ENCODE peak calls at places on chromosomes 16 and 17, in five cellular contexts. C is GM23338, X is MM.1S, N is PC-3, A is neural progenitor cell. G is an unnamed sample.

GRCh38 chr17:265726-266125 is 84.3 kb upstream of the DOC2B start:
- DNase-seq in N (no peak), C (no peak), X (no peak), A (no peak), G (no peak)

GRCh38 chr17:35942588-35943186 is 826 bp downstream of the LYZL6 start:
- DNase-seq in C (no peak), X (no peak), A (no peak), N (no peak), G (no peak)

GRCh38 chr17:73423159-73423715 is 111.4 kb upstream of the CDC42EP4 start:
- DNase-seq in A (no peak), C (no peak), N (no peak), X (no peak), G (no peak)

GRCh38 chr17:549197-550040 is 165.2 kb downstream of the VPS53 start:
- DNase-seq in N (no peak), X (no peak), A (no peak), C (no peak), G (no peak)

GRCh38 chr17:27577124-27577761 is 53.7 kb upstream of the LGALS9 start:
- DNase-seq in N (peak; percentile 59), A (peak; percentile 60), C (no peak), X (no peak), G (no peak)

GRCh38 chr17:1270210-1271019 is at the start of gene BHLHA9:
- DNase-seq in N (no peak), X (no peak), C (peak; percentile 72), A (no peak), G (no peak)

GRCh38 chr17:62627904-62628603 is 584 bp downstream of the MRC2 start:
- DNase-seq in C (peak; percentile 30), N (peak; percentile 30), X (no peak), A (peak; percentile 48), G (no peak)

GRCh38 chr17:1171953-1172352 is 7.8 kb downstream of the ABR start:
- DNase-seq in N (no peak), C (no peak), X (no peak), A (no peak), G (no peak)

GRCh38 chr17:3867606-3868005 is 21.6 kb upstream of the NCBP3 start:
- DNase-seq in A (no peak), X (no peak), C (no peak), N (no peak), G (no peak)

GRCh38 chr17:7439462-7440112 is at the start of gene FGF11:
- DNase-seq in C (peak; percentile 35), X (no peak), N (no peak), A (peak; percentile 56), G (peak; percentile 31)

GRCh38 chr16:25108054-25108453 is 3.5 kb upstream of the LCMT1 start:
- DNase-seq in A (no peak), C (peak; percentile 50), X (peak; percentile 40), N (peak; percentile 29), G (peak; percentile 12)

GRCh38 chr17:45263477-45263860 is 1.6 kb upstream of the SPATA32 start:
- DNase-seq in A (no peak), X (no peak), N (no peak), C (no peak), G (no peak)

GRCh38 chr17:76635659-76636360 is 7.7 kb downstream of the ST6GALNAC1 start:
- DNase-seq in A (no peak), X (no peak), N (peak; percentile 25), C (no peak), G (no peak)

GRCh38 chr17:31907342-31907975 is 6.0 kb upstream of the UTP6 start:
- DNase-seq in C (no peak), X (no peak), A (no peak), N (peak; percentile 28), G (no peak)

GRCh38 chr16:89370601-89371000 is 119.8 kb downstream of the ANKRD11 start:
- DNase-seq in X (no peak), C (no peak), N (no peak), A (no peak), G (no peak)

GRCh38 chr16:85376292-85377095 is 236.6 kb upstream of the GSE1 start:
- DNase-seq in N (no peak), X (no peak), A (no peak), C (no peak), G (no peak)

GRCh38 chr17:20293501-20293900 is 173.8 kb downstream of the LGALS9B start:
- DNase-seq in C (no peak), X (no peak), N (no peak), A (no peak), G (no peak)

GRCh38 chr16:30063893-30064745 is 1.4 kb upstream of the ALDOA start:
- DNase-seq in N (peak; percentile 47), C (peak; percentile 74), X (peak; percentile 89), A (peak; percentile 64), G (peak; percentile 62)

GRCh38 chr17:76018801-76019200 is 8.3 kb downstream of the EVPL start:
- DNase-seq in N (no peak), X (no peak), C (no peak), A (no peak), G (no peak)

GRCh38 chr17:45427181-45427835 is 5.4 kb downstream of the ARHGAP27 start:
- DNase-seq in N (no peak), X (no peak), A (no peak), C (no peak), G (peak; percentile 29)

GRCh38 chr17:64488301-64488700 is 8.6 kb downstream of the POLG2 start:
- DNase-seq in A (no peak), X (no peak), N (no peak), C (no peak), G (no peak)

GRCh38 chr16:63720848-63721247 is 1401.0 kb downstream of the CDH11 start:
- DNase-seq in A (no peak), N (no peak), X (no peak), C (no peak), G (no peak)

GRCh38 chr16:28110479-28110878 is 47.0 kb upstream of the GSG1L start:
- DNase-seq in A (no peak), N (no peak), C (no peak), X (no peak), G (no peak)

GRCh38 chr16:22887445-22887844 is 73.5 kb downstream of the HS3ST2 start:
- DNase-seq in C (no peak), A (no peak), X (no peak), N (no peak), G (no peak)

GRCh38 chr16:67017451-67017750 is 11.5 kb upstream of the CBFB start:
- DNase-seq in X (no peak), N (no peak), C (no peak), A (no peak), G (no peak)

GRCh38 chr16:81251871-81252270 is 13.4 kb downstream of the BCO1 start:
- DNase-seq in C (no peak), N (no peak), A (no peak), X (no peak), G (no peak)

GRCh38 chr16:20940864-20941634 is 40.5 kb downstream of the LYRM1 start:
- DNase-seq in C (no peak), N (peak; percentile 2), X (no peak), A (no peak), G (no peak)

GRCh38 chr17:5416886-5417285 is 2.6 kb downstream of the NUP88 start:
- DNase-seq in C (no peak), N (peak; percentile 46), A (no peak), X (no peak), G (no peak)

GRCh38 chr16:67855789-67856188 is 8.3 kb upstream of the CENPT start:
- DNase-seq in X (no peak), A (no peak), N (no peak), C (no peak), G (no peak)

GRCh38 chr16:84308120-84308519 is 13.4 kb downstream of the WFDC1 start:
- DNase-seq in A (peak; percentile 88), N (peak; percentile 34), X (peak; percentile 6), C (peak; percentile 88), G (peak; percentile 55)

GRCh38 chr17:7203391-7203790 is 16.2 kb downstream of the DLG4 start:
- DNase-seq in N (no peak), A (no peak), C (no peak), X (no peak), G (no peak)

GRCh38 chr16:11034005-11034404 is 89.6 kb downstream of the CLEC16A start:
- DNase-seq in A (no peak), N (peak; percentile 74), C (no peak), X (no peak), G (no peak)

GRCh38 chr16:11032922-11033291 is 88.5 kb downstream of the CLEC16A start:
- DNase-seq in C (peak; percentile 15), N (no peak), A (peak; percentile 73), X (no peak), G (no peak)

GRCh38 chr16:11032000-11032921 is 87.9 kb downstream of the CLEC16A start:
- DNase-seq in X (no peak), A (no peak), N (no peak), C (no peak), G (no peak)

GRCh38 chr16:11030990-11031510 is 86.7 kb downstream of the CLEC16A start:
- DNase-seq in C (no peak), N (no peak), X (no peak), A (no peak), G (no peak)

DNA sequence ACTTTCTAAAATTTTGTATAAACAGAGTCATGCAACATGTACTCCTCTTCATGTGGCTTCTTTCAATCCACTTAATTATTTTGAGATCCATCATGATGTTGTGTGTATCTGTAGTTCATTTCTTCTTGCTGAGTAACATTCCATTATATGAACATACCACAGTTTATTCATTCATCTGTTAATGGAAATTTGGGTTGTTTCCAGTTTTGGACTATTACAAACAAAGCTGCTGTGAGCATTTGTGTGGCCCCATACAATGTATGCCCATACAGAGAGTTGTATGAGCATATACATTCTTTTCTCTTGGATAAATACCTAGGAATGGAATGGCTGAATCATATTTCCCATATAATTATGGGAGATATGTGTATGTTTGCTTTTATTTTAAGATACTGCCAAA is 85.6 kb downstream of the CLEC16A start:
- DNase-seq in X (no peak), C (no peak), A (no peak), N (peak; percentile 81), G (no peak)
- H3F3A ChIP-seq in X (no peaks in the 10 kb centered on the region), C (no peaks in the 10 kb centered on the region), A (no peaks in the 10 kb centered on the region), N (no peaks in the 10 kb centered on the region), G (peaks cover 12% of the 10 kb centered on the region)

GRCh38 chr16:1871974-1872635 is at the start of gene MEIOB:
- DNase-seq in A (peak; percentile 87), N (no peak), C (peak; percentile 94), X (no peak), G (no peak)
- TF ChIP-seq EZH2 in A (peak; percentile 61), N (no peak), C (no peak), X (no peak), G (no peak)

DNA sequence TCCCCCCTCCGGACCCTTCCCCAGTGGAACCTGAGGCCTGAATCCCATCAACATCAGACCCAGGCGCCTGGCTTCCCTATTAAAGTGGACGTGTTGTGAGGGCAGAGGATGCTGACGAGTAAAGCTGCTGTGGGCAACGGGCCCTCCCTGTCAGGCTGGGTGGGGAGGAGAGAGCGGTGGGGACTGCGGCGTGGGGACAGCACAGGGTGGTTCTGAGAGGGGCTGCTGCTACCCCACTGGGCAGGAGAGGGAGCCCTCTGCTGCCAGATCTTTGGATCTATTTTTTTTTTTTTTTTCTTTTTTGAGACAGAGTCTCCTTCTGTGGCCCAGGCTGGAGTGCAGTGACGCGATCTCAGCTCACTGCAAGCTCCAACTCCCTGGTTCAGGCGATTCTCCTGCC is 5.9 kb downstream of the CA5A start:
- DNase-seq in X (no peak), C (peak; percentile 61), N (no peak), A (no peak), G (peak; percentile 25)
- TF ChIP-seq CTCF in X (no peak), C (peak; percentile 62), N (peak; percentile 33), A (peak; percentile 41), G (peak; percentile 59)

GRCh38 chr17:66272699-66273390 is 29.6 kb upstream of the PRKCA start:
- DNase-seq in C (no peak), A (no peak), X (no peak), N (peak; percentile 96), G (peak; percentile 39)
- H3F3A ChIP-seq in C (no peaks in the 10 kb centered on the region), A (no peaks in the 10 kb centered on the region), X (no peaks in the 10 kb centered on the region), N (peaks cover 20% of the 10 kb centered on the region), G (peaks cover 58% of the 10 kb centered on the region)